ENCODE peak calls at places on chromosomes 1 and 21, in seven cellular contexts. Y is AG10803; P is right cardiac atrium; J is effector memory CD4-positive, alpha-beta T cell; F is vagina; O is adrenal gland; B is colonic mucosa. H is an unnamed sample.

GRCh38 chr1:94739521-94740061 is 80.6 kb upstream of the SLC44A3 start:
- DNase-seq in Y (peak; percentile 96), P (peak; percentile 70), J (no peak), F (no peak), O (no peak), B (no peak), H (peak; percentile 87)

GRCh38 chr1:232891116-232891515 is 59.3 kb upstream of the NTPCR start:
- DNase-seq in Y (peak; percentile 94), P (no peak), J (no peak), F (no peak), O (no peak), B (no peak), H (no peak)

GRCh38 chr1:113320972-113321680 is 69.2 kb upstream of the MAGI3 start:
- DNase-seq in Y (peak; percentile 6), P (no peak), J (no peak), F (no peak), O (no peak), B (no peak), H (no peak)

GRCh38 chr1:152036316-152037216 is at the start of gene S100A11:
- DNase-seq in Y (peak; percentile 87), P (peak; percentile 98), J (peak; percentile 62), F (peak; percentile 93), O (peak; percentile 90), B (peak; percentile 95), H (peak; percentile 97)

GRCh38 chr1:225042263-225042662 is 112.8 kb downstream of the DNAH14 start:
- DNase-seq in Y (no peak), P (no peak), J (no peak), F (no peak), O (no peak), B (no peak), H (no peak)

GRCh38 chr1:66350001-66350547 is 183.9 kb upstream of the SGIP1 start:
- DNase-seq in Y (peak; percentile 44), P (peak; percentile 70), J (peak; percentile 39), F (no peak), O (peak; percentile 32), B (no peak), H (no peak)

GRCh38 chr1:200038987-200039848 is 11.7 kb downstream of the NR5A2 start:
- DNase-seq in Y (peak; percentile 29), P (peak; percentile 57), J (no peak), F (no peak), O (peak; percentile 19), B (peak; percentile 61), H (no peak)

GRCh38 chr1:59125154-59125553 is 171.7 kb upstream of the FGGY start:
- DNase-seq in Y (no peak), P (no peak), J (no peak), F (no peak), O (no peak), B (no peak), H (no peak)

GRCh38 chr1:47557086-47557866 is 119.4 kb downstream of the FOXD2 start:
- DNase-seq in Y (no peak), P (no peak), J (no peak), F (no peak), O (no peak), B (no peak), H (no peak)

GRCh38 chr1:66137235-66137634 is 344.5 kb downstream of the PDE4B start:
- DNase-seq in Y (peak; percentile 38), P (no peak), J (no peak), F (no peak), O (no peak), B (no peak), H (no peak)

GRCh38 chr21:39082656-39083376 is 100.4 kb downstream of the PSMG1 start:
- DNase-seq in Y (no peak), P (peak; percentile 84), J (no peak), F (no peak), O (no peak), B (peak; percentile 53), H (no peak)

GRCh38 chr1:4585216-4585615 is 69.2 kb upstream of the AJAP1 start:
- DNase-seq in Y (no peak), P (no peak), J (no peak), F (no peak), O (peak; percentile 13), B (no peak), H (no peak)

GRCh38 chr21:46089285-46089684 is 8.6 kb upstream of the COL6A2 start:
- DNase-seq in Y (peak; percentile 31), P (no peak), J (no peak), F (no peak), O (no peak), B (no peak), H (no peak)

GRCh38 chr21:29726061-29726460 is 213.7 kb downstream of the GRIK1 start:
- DNase-seq in Y (no peak), P (no peak), J (no peak), F (no peak), O (no peak), B (no peak), H (no peak)

GRCh38 chr1:220841293-220841692 is 38.0 kb upstream of the HLX start:
- DNase-seq in Y (peak; percentile 30), P (no peak), J (no peak), F (no peak), O (no peak), B (no peak), H (no peak)

GRCh38 chr21:44734026-44734745 is 22.8 kb upstream of the TSPEAR start:
- DNase-seq in Y (peak; percentile 25), P (no peak), J (no peak), F (no peak), O (no peak), B (no peak), H (no peak)

GRCh38 chr1:66606359-66607142 is 72.6 kb downstream of the SGIP1 start:
- DNase-seq in Y (no peak), P (no peak), J (no peak), F (no peak), O (no peak), B (no peak), H (no peak)

GRCh38 chr1:228365321-228366061 is 41.1 kb downstream of the TRIM11 start:
- DNase-seq in Y (no peak), P (no peak), J (no peak), F (no peak), O (no peak), B (no peak), H (peak; percentile 39)

GRCh38 chr1:113617438-113618141 is 141.7 kb downstream of the PHTF1 start:
- DNase-seq in Y (no peak), P (no peak), J (no peak), F (no peak), O (no peak), B (no peak), H (no peak)

DNA sequence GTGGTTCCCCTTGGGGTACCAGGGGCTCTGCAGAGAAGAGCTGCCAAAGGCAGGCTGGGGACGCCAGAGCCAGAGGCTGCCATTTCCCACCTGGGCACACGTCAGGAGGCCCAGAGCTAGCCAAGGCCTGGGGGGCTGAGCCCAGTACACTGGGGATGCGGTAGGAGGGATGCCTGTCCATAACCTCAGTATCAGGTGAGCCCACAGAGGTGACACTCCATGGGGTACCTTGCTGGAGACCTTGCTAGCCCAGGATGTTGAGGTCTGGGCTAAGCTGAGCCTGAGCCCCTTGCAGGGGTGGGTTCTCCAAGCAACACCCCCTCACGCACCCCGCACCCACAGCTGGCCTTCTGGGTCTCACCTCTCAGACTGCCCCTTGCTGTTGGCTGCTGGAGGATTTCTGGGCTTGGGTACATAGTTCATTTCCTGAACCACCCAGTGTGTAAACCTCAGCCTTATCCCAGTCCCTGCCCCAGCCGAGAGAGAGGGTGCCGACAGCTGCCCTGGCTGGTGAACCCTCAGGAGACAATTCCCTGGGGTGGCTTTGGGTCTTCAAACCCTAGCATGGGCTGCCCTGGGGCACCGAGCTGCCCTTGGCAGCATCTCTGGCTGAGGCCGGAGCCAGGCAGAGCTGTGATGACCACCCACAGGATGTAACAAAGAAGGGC is 92.5 kb upstream of the VAMP3 start:
- DNase-seq in Y (no peak), P (peak; percentile 11), J (no peak), F (no peak), O (peak; percentile 9), B (peak; percentile 73), H (no peak)
- H3K4me3 ChIP-seq in Y (no peak overlapping the region), P (no peak overlapping the region), J (no peak overlapping the region), F (no peak overlapping the region), O (no peak overlapping the region), B (no peak overlapping the region), H (no peak overlapping the region)

DNA sequence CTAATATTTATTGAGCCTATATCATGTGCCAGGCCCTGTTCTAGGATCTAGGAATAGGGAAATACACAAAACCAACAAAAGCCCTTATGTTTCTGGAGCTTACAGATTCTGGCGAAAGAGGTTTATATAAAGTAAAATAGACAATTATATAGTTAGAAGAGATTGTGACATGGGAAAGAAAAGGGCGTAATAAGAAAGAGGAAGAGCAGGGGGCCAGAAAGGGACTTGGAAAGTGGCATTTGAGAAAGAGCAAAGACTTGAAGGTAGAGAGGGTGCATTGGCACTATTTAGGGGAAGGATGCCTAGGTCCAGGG is 322.5 kb upstream of the FAM78B start:
- DNase-seq in Y (no peak), P (no peak), J (no peak), F (no peak), O (no peak), B (no peak), H (no peak)
- H3K4me3 ChIP-seq in Y (no peak overlapping the region), P (no peak overlapping the region), J (peak overlapping the region; percentile 60), F (no peak overlapping the region), O (peak overlapping the region; percentile 47), B (no peak overlapping the region), H (no peak overlapping the region)

GRCh38 chr1:54289939-54290233 is 89.9 kb downstream of the MRPL37 start:
- DNase-seq in Y (no peak), P (peak; percentile 58), J (no peak), F (no peak), O (no peak), B (no peak), H (no peak)

GRCh38 chr1:54289061-54289938 is 89.3 kb downstream of the MRPL37 start:
- DNase-seq in Y (peak; percentile 31), P (no peak), J (no peak), F (no peak), O (no peak), B (no peak), H (no peak)

GRCh38 chr1:54291276-54292014 is 91.5 kb downstream of the MRPL37 start:
- DNase-seq in Y (no peak), P (peak; percentile 45), J (no peak), F (no peak), O (no peak), B (no peak), H (no peak)

GRCh38 chr1:54292015-54292739 is 92.2 kb downstream of the MRPL37 start:
- DNase-seq in Y (no peak), P (peak; percentile 37), J (no peak), F (no peak), O (no peak), B (no peak), H (no peak)

GRCh38 chr1:54290443-54291184 is 90.6 kb downstream of the MRPL37 start:
- DNase-seq in Y (peak; percentile 77), P (peak; percentile 66), J (no peak), F (no peak), O (no peak), B (no peak), H (peak; percentile 84)
- H3K4me3 ChIP-seq in Y (no peak overlapping the region), P (no peak overlapping the region), J (no peak overlapping the region), F (no peak overlapping the region), O (no peak overlapping the region), B (no peak overlapping the region), H (no peak overlapping the region)

GRCh38 chr1:87501738-87502137 is 173.1 kb downstream of the LMO4 start:
- DNase-seq in Y (no peak), P (no peak), J (no peak), F (no peak), O (no peak), B (no peak), H (no peak)

GRCh38 chr1:87497804-87498203 is 169.1 kb downstream of the LMO4 start:
- DNase-seq in Y (no peak), P (no peak), J (no peak), F (no peak), O (no peak), B (no peak), H (no peak)

GRCh38 chr1:87495147-87495546 is 166.5 kb downstream of the LMO4 start:
- DNase-seq in Y (no peak), P (no peak), J (no peak), F (no peak), O (no peak), B (no peak), H (no peak)

GRCh38 chr1:87495870-87496269 is 167.2 kb downstream of the LMO4 start:
- DNase-seq in Y (no peak), P (no peak), J (no peak), F (no peak), O (no peak), B (no peak), H (no peak)
- H3K4me3 ChIP-seq in Y (no peak overlapping the region), P (no peak overlapping the region), J (no peak overlapping the region), F (no peak overlapping the region), O (no peak overlapping the region), B (no peak overlapping the region), H (peak overlapping the region; percentile 43)